ENCODE peak calls at places on chromosomes 13 and 19, in nine cellular contexts. P is fibroblast of the conjunctiva; A is mesenchymal stem cell; H is non-pigmented ciliary epithelial cell; L is renal cortical epithelial cell; D is H54; N is naive thymus-derived CD8-positive, alpha-beta T cell; V is iPS DF 6.9; R is right cardiac atrium. B is an unnamed sample.

GRCh38 chr19:16202320-16203255 is 4.9 kb downstream of the AP1M1 start:
- DNase-seq in P (no peak), A (no peak), H (no peak), L (no peak), D (no peak), N (no peak), V (no peak), R (no peak), B (peak)

GRCh38 chr13:42875448-42876269 is 94.3 kb downstream of the FAM216B start:
- DNase-seq in P (no peak), A (peak), H (no peak), L (no peak), D (no peak), N (no peak), V (no peak), R (no peak), B (peak)

GRCh38 chr19:41376241-41376997 is at the start of gene TMEM91:
- DNase-seq in P (no peak), A (peak), H (no peak), L (peak), D (no peak), N (no peak), V (no peak), R (peak), B (peak)

GRCh38 chr19:42846597-42846996 is 32.9 kb downstream of the PSG1 start:
- DNase-seq in P (no peak), A (no peak), H (peak), L (no peak), D (no peak), N (no peak), V (no peak), R (no peak), B (no peak)

GRCh38 chr13:110044521-110045200 is 258.3 kb upstream of the IRS2 start:
- DNase-seq in P (peak), A (no peak), H (no peak), L (peak), D (no peak), N (no peak), V (no peak), R (no peak), B (peak)

GRCh38 chr19:46296722-46297431 is at the start of gene HIF3A:
- DNase-seq in P (peak), A (peak), H (peak), L (peak), D (no peak), N (no peak), V (peak), R (peak), B (peak)

GRCh38 chr13:26628706-26629105 is 71.2 kb downstream of the WASF3 start:
- DNase-seq in P (peak), A (no peak), H (no peak), L (no peak), D (no peak), N (no peak), V (no peak), R (no peak), B (peak)

GRCh38 chr19:8585894-8586750 is 8.9 kb upstream of the MYO1F start:
- DNase-seq in P (no peak), A (peak), H (no peak), L (no peak), D (peak), N (no peak), V (no peak), R (peak), B (peak)

GRCh38 chr13:50707533-50708096 is 135.9 kb downstream of the DLEU7 start:
- DNase-seq in P (no peak), A (no peak), H (no peak), L (no peak), D (no peak), N (no peak), V (no peak), R (no peak), B (no peak)

GRCh38 chr19:44677019-44677809 is 5.9 kb downstream of the CEACAM19 start:
- DNase-seq in P (no peak), A (peak), H (no peak), L (peak), D (peak), N (no peak), V (no peak), R (no peak), B (peak)